ENCODE peak calls at places on chromosomes 16 and 17, in four cellular contexts. One of them, this sample, is unnamed.
A peak's percentile ranks its signal among the peaks of the same experiment; 100 is the strongest.

GRCh38 chr17:4576729-4577322 is 7.5 kb upstream of the SMTNL2 start:
- DNase-seq in GM04504: no peak
- DNase-seq in COR-L47: no peak
- DNase-seq in stimulated activated CD4-positive, alpha-beta T cell treated with anti-CD3 and anti-CD28 coated beads, Interleukin-4, amount 100 ng/mL, for 24 hours: no peak
- DNase-seq in this sample: no peak

GRCh38 chr17:61803216-61803615 is 60.1 kb downstream of the BRIP1 start:
- DNase-seq in GM04504: no peak
- DNase-seq in COR-L47: no peak
- DNase-seq in stimulated activated CD4-positive, alpha-beta T cell treated with anti-CD3 and anti-CD28 coated beads, Interleukin-4, amount 100 ng/mL, for 24 hours: no peak
- DNase-seq in this sample: no peak

GRCh38 chr16:735982-736453 is 4.8 kb downstream of the CIAO3 start:
- DNase-seq in GM04504: no peak
- DNase-seq in COR-L47: no peak
- DNase-seq in stimulated activated CD4-positive, alpha-beta T cell treated with anti-CD3 and anti-CD28 coated beads, Interleukin-4, amount 100 ng/mL, for 24 hours: peak; percentile 62
- DNase-seq in this sample: peak; percentile 60

GRCh38 chr17:72338847-72339790 is 218.3 kb downstream of the SOX9 start:
- DNase-seq in GM04504: peak; percentile 84
- DNase-seq in COR-L47: no peak
- DNase-seq in stimulated activated CD4-positive, alpha-beta T cell treated with anti-CD3 and anti-CD28 coated beads, Interleukin-4, amount 100 ng/mL, for 24 hours: no peak
- DNase-seq in this sample: no peak

GRCh38 chr16:65005696-65006095 is 116.2 kb downstream of the CDH11 start:
- DNase-seq in GM04504: no peak
- DNase-seq in COR-L47: no peak
- DNase-seq in stimulated activated CD4-positive, alpha-beta T cell treated with anti-CD3 and anti-CD28 coated beads, Interleukin-4, amount 100 ng/mL, for 24 hours: no peak
- DNase-seq in this sample: no peak

GRCh38 chr16:56909484-56910113 is 22.3 kb upstream of the HERPUD1 start:
- DNase-seq in GM04504: no peak
- DNase-seq in COR-L47: no peak
- DNase-seq in stimulated activated CD4-positive, alpha-beta T cell treated with anti-CD3 and anti-CD28 coated beads, Interleukin-4, amount 100 ng/mL, for 24 hours: no peak
- DNase-seq in this sample: no peak

GRCh38 chr17:11682646-11683045 is 84.4 kb downstream of the DNAH9 start:
- DNase-seq in GM04504: no peak
- DNase-seq in COR-L47: no peak
- DNase-seq in stimulated activated CD4-positive, alpha-beta T cell treated with anti-CD3 and anti-CD28 coated beads, Interleukin-4, amount 100 ng/mL, for 24 hours: no peak
- DNase-seq in this sample: no peak

GRCh38 chr17:49993423-49994037 is 1.5 kb downstream of the DLX3 start:
- DNase-seq in GM04504: no peak
- DNase-seq in COR-L47: peak; percentile 43
- DNase-seq in stimulated activated CD4-positive, alpha-beta T cell treated with anti-CD3 and anti-CD28 coated beads, Interleukin-4, amount 100 ng/mL, for 24 hours: peak; percentile 32
- DNase-seq in this sample: no peak

GRCh38 chr17:34361478-34362061 is 1.5 kb downstream of the CCL1 start:
- DNase-seq in GM04504: peak; percentile 54
- DNase-seq in COR-L47: peak; percentile 78
- DNase-seq in stimulated activated CD4-positive, alpha-beta T cell treated with anti-CD3 and anti-CD28 coated beads, Interleukin-4, amount 100 ng/mL, for 24 hours: peak; percentile 69
- DNase-seq in this sample: peak; percentile 30

GRCh38 chr16:21570676-21571017 is 28.7 kb upstream of the METTL9 start:
- DNase-seq in GM04504: no peak
- DNase-seq in COR-L47: no peak
- DNase-seq in stimulated activated CD4-positive, alpha-beta T cell treated with anti-CD3 and anti-CD28 coated beads, Interleukin-4, amount 100 ng/mL, for 24 hours: no peak
- DNase-seq in this sample: no peak

GRCh38 chr16:46972971-46973456 is 460 bp downstream of the DNAJA2 start:
- DNase-seq in GM04504: no peak
- DNase-seq in COR-L47: no peak
- DNase-seq in stimulated activated CD4-positive, alpha-beta T cell treated with anti-CD3 and anti-CD28 coated beads, Interleukin-4, amount 100 ng/mL, for 24 hours: peak; percentile 41
- DNase-seq in this sample: peak; percentile 41

GRCh38 chr17:15194859-15195277 is 70.3 kb downstream of the PMP22 start:
- DNase-seq in GM04504: no peak
- DNase-seq in COR-L47: no peak
- DNase-seq in stimulated activated CD4-positive, alpha-beta T cell treated with anti-CD3 and anti-CD28 coated beads, Interleukin-4, amount 100 ng/mL, for 24 hours: no peak
- DNase-seq in this sample: no peak

GRCh38 chr16:11356573-11357331 is 11.5 kb downstream of the RMI2 start:
- DNase-seq in GM04504: peak; percentile 36
- DNase-seq in COR-L47: peak; percentile 7
- DNase-seq in stimulated activated CD4-positive, alpha-beta T cell treated with anti-CD3 and anti-CD28 coated beads, Interleukin-4, amount 100 ng/mL, for 24 hours: peak; percentile 61
- DNase-seq in this sample: peak; percentile 21

GRCh38 chr16:68478526-68479249 is 30.4 kb upstream of the SMPD3 start:
- DNase-seq in GM04504: no peak
- DNase-seq in COR-L47: no peak
- DNase-seq in stimulated activated CD4-positive, alpha-beta T cell treated with anti-CD3 and anti-CD28 coated beads, Interleukin-4, amount 100 ng/mL, for 24 hours: no peak
- DNase-seq in this sample: no peak

GRCh38 chr16:77905356-77905920 is 116.9 kb upstream of the CLEC3A start:
- DNase-seq in GM04504: no peak
- DNase-seq in COR-L47: peak; percentile 84
- DNase-seq in stimulated activated CD4-positive, alpha-beta T cell treated with anti-CD3 and anti-CD28 coated beads, Interleukin-4, amount 100 ng/mL, for 24 hours: no peak
- DNase-seq in this sample: no peak

GRCh38 chr17:15261063-15261817 is 3.9 kb downstream of the PMP22 start:
- DNase-seq in GM04504: no peak
- DNase-seq in COR-L47: no peak
- DNase-seq in stimulated activated CD4-positive, alpha-beta T cell treated with anti-CD3 and anti-CD28 coated beads, Interleukin-4, amount 100 ng/mL, for 24 hours: no peak
- DNase-seq in this sample: no peak

GRCh38 chr16:58010886-58011285 is 9.7 kb downstream of the USB1 start:
- DNase-seq in GM04504: no peak
- DNase-seq in COR-L47: no peak
- DNase-seq in stimulated activated CD4-positive, alpha-beta T cell treated with anti-CD3 and anti-CD28 coated beads, Interleukin-4, amount 100 ng/mL, for 24 hours: no peak
- DNase-seq in this sample: no peak

GRCh38 chr16:85781685-85782370 is 17.5 kb downstream of the EMC8 start:
- DNase-seq in GM04504: peak; percentile 56
- DNase-seq in COR-L47: no peak
- DNase-seq in stimulated activated CD4-positive, alpha-beta T cell treated with anti-CD3 and anti-CD28 coated beads, Interleukin-4, amount 100 ng/mL, for 24 hours: no peak
- DNase-seq in this sample: no peak

GRCh38 chr17:63491976-63492575 is 15.2 kb downstream of the ACE start:
- DNase-seq in GM04504: no peak
- DNase-seq in COR-L47: no peak
- DNase-seq in stimulated activated CD4-positive, alpha-beta T cell treated with anti-CD3 and anti-CD28 coated beads, Interleukin-4, amount 100 ng/mL, for 24 hours: no peak
- DNase-seq in this sample: no peak

GRCh38 chr16:9527976-9528375 is 436.5 kb downstream of the HAPSTR1 start:
- DNase-seq in GM04504: no peak
- DNase-seq in COR-L47: no peak
- DNase-seq in stimulated activated CD4-positive, alpha-beta T cell treated with anti-CD3 and anti-CD28 coated beads, Interleukin-4, amount 100 ng/mL, for 24 hours: no peak
- DNase-seq in this sample: no peak

GRCh38 chr17:35312790-35313711 is 60.4 kb downstream of the SLFN11 start:
- DNase-seq in GM04504: no peak
- DNase-seq in COR-L47: peak; percentile 22
- DNase-seq in stimulated activated CD4-positive, alpha-beta T cell treated with anti-CD3 and anti-CD28 coated beads, Interleukin-4, amount 100 ng/mL, for 24 hours: peak; percentile 69
- DNase-seq in this sample: peak; percentile 71

GRCh38 chr16:73060216-73060615 is 12.3 kb upstream of the ZFHX3 start:
- DNase-seq in GM04504: no peak
- DNase-seq in COR-L47: no peak
- DNase-seq in stimulated activated CD4-positive, alpha-beta T cell treated with anti-CD3 and anti-CD28 coated beads, Interleukin-4, amount 100 ng/mL, for 24 hours: no peak
- DNase-seq in this sample: no peak

GRCh38 chr17:40303706-40304450 is 5.1 kb upstream of the RARA start:
- DNase-seq in GM04504: peak; percentile 68
- DNase-seq in COR-L47: peak; percentile 51
- DNase-seq in stimulated activated CD4-positive, alpha-beta T cell treated with anti-CD3 and anti-CD28 coated beads, Interleukin-4, amount 100 ng/mL, for 24 hours: no peak
- DNase-seq in this sample: no peak

GRCh38 chr16:51538707-51539604 is 387.9 kb upstream of the SALL1 start:
- DNase-seq in GM04504: peak; percentile 73
- DNase-seq in COR-L47: peak; percentile 51
- DNase-seq in stimulated activated CD4-positive, alpha-beta T cell treated with anti-CD3 and anti-CD28 coated beads, Interleukin-4, amount 100 ng/mL, for 24 hours: no peak
- DNase-seq in this sample: no peak

GRCh38 chr17:65589321-65589720 is 27.9 kb upstream of the AXIN2 start:
- DNase-seq in GM04504: no peak
- DNase-seq in COR-L47: no peak
- DNase-seq in stimulated activated CD4-positive, alpha-beta T cell treated with anti-CD3 and anti-CD28 coated beads, Interleukin-4, amount 100 ng/mL, for 24 hours: no peak
- DNase-seq in this sample: no peak

GRCh38 chr16:1102921-1103648 is 7.0 kb upstream of the C1QTNF8 start:
- DNase-seq in GM04504: no peak
- DNase-seq in COR-L47: no peak
- DNase-seq in stimulated activated CD4-positive, alpha-beta T cell treated with anti-CD3 and anti-CD28 coated beads, Interleukin-4, amount 100 ng/mL, for 24 hours: peak; percentile 71
- DNase-seq in this sample: peak; percentile 54

GRCh38 chr17:40485851-40486512 is 15.4 kb downstream of the TNS4 start:
- DNase-seq in GM04504: peak; percentile 97
- DNase-seq in COR-L47: no peak
- DNase-seq in stimulated activated CD4-positive, alpha-beta T cell treated with anti-CD3 and anti-CD28 coated beads, Interleukin-4, amount 100 ng/mL, for 24 hours: peak; percentile 40
- DNase-seq in this sample: no peak

GRCh38 chr17:67125417-67125816 is 81.1 kb downstream of the CACNG1 start:
- DNase-seq in GM04504: no peak
- DNase-seq in COR-L47: no peak
- DNase-seq in stimulated activated CD4-positive, alpha-beta T cell treated with anti-CD3 and anti-CD28 coated beads, Interleukin-4, amount 100 ng/mL, for 24 hours: no peak
- DNase-seq in this sample: no peak

GRCh38 chr16:58850627-58851024 is 116.5 kb upstream of the GOT2 start:
- DNase-seq in GM04504: no peak
- DNase-seq in COR-L47: no peak
- DNase-seq in stimulated activated CD4-positive, alpha-beta T cell treated with anti-CD3 and anti-CD28 coated beads, Interleukin-4, amount 100 ng/mL, for 24 hours: no peak
- DNase-seq in this sample: no peak

GRCh38 chr16:29701214-29701555 is 22.2 kb downstream of the QPRT start:
- DNase-seq in GM04504: no peak
- DNase-seq in COR-L47: no peak
- DNase-seq in stimulated activated CD4-positive, alpha-beta T cell treated with anti-CD3 and anti-CD28 coated beads, Interleukin-4, amount 100 ng/mL, for 24 hours: no peak
- DNase-seq in this sample: no peak

GRCh38 chr17:79544142-79544914 is 66.5 kb downstream of the RBFOX3 start:
- DNase-seq in GM04504: no peak
- DNase-seq in COR-L47: no peak
- DNase-seq in stimulated activated CD4-positive, alpha-beta T cell treated with anti-CD3 and anti-CD28 coated beads, Interleukin-4, amount 100 ng/mL, for 24 hours: no peak
- DNase-seq in this sample: no peak

GRCh38 chr16:29756654-29757053 is 10.9 kb upstream of the C16orf54 start:
- DNase-seq in GM04504: no peak
- DNase-seq in COR-L47: no peak
- DNase-seq in stimulated activated CD4-positive, alpha-beta T cell treated with anti-CD3 and anti-CD28 coated beads, Interleukin-4, amount 100 ng/mL, for 24 hours: no peak
- DNase-seq in this sample: no peak

GRCh38 chr17:17990282-17990681 is 17.6 kb downstream of the DRC3 start:
- DNase-seq in GM04504: no peak
- DNase-seq in COR-L47: no peak
- DNase-seq in stimulated activated CD4-positive, alpha-beta T cell treated with anti-CD3 and anti-CD28 coated beads, Interleukin-4, amount 100 ng/mL, for 24 hours: no peak
- DNase-seq in this sample: no peak

GRCh38 chr16:15034266-15035162 is 21.4 kb downstream of the NTAN1 start:
- DNase-seq in GM04504: peak; percentile 38
- DNase-seq in COR-L47: no peak
- DNase-seq in stimulated activated CD4-positive, alpha-beta T cell treated with anti-CD3 and anti-CD28 coated beads, Interleukin-4, amount 100 ng/mL, for 24 hours: no peak
- DNase-seq in this sample: no peak

GRCh38 chr17:10733666-10734065 is 3.8 kb upstream of the TMEM220 start:
- DNase-seq in GM04504: no peak
- DNase-seq in COR-L47: no peak
- DNase-seq in stimulated activated CD4-positive, alpha-beta T cell treated with anti-CD3 and anti-CD28 coated beads, Interleukin-4, amount 100 ng/mL, for 24 hours: no peak
- DNase-seq in this sample: no peak

GRCh38 chr16:89084411-89084810 is 9.2 kb upstream of the ACSF3 start:
- DNase-seq in GM04504: no peak
- DNase-seq in COR-L47: no peak
- DNase-seq in stimulated activated CD4-positive, alpha-beta T cell treated with anti-CD3 and anti-CD28 coated beads, Interleukin-4, amount 100 ng/mL, for 24 hours: no peak
- DNase-seq in this sample: no peak

GRCh38 chr17:67467500-67468481 is 90.7 kb downstream of the PITPNC1 start:
- DNase-seq in GM04504: no peak
- DNase-seq in COR-L47: no peak
- DNase-seq in stimulated activated CD4-positive, alpha-beta T cell treated with anti-CD3 and anti-CD28 coated beads, Interleukin-4, amount 100 ng/mL, for 24 hours: no peak
- DNase-seq in this sample: no peak

GRCh38 chr16:89983550-89983949 is 35.0 kb downstream of the DEF8 start:
- DNase-seq in GM04504: no peak
- DNase-seq in COR-L47: no peak
- DNase-seq in stimulated activated CD4-positive, alpha-beta T cell treated with anti-CD3 and anti-CD28 coated beads, Interleukin-4, amount 100 ng/mL, for 24 hours: no peak
- DNase-seq in this sample: no peak

GRCh38 chr16:69443809-69444611 is 19.6 kb downstream of the CYB5B start:
- DNase-seq in GM04504: peak; percentile 32
- DNase-seq in COR-L47: no peak
- DNase-seq in stimulated activated CD4-positive, alpha-beta T cell treated with anti-CD3 and anti-CD28 coated beads, Interleukin-4, amount 100 ng/mL, for 24 hours: peak; percentile 17
- DNase-seq in this sample: no peak